ENCODE peak calls at places on chromosomes 12 and 14, in four cellular contexts. T, V, S and R are unnamed samples.

GRCh38 chr12:85794551-85794950 is 41.7 kb downstream of the RASSF9 start:
- DNase-seq in V (no peak), T (no peak), S (no peak), R (no peak)

GRCh38 chr14:35401853-35402252 is 2.7 kb downstream of the NFKBIA start:
- DNase-seq in T (no peak), S (no peak), V (no peak), R (no peak)

GRCh38 chr12:87428701-87429277 is 600.4 kb downstream of the C12orf50 start:
- DNase-seq in T (no peak), V (no peak), S (no peak), R (no peak)

GRCh38 chr14:29681308-29681707 is 246.3 kb downstream of the PRKD1 start:
- DNase-seq in V (no peak), S (no peak), T (no peak), R (no peak)

GRCh38 chr14:105933238-105933637 is 406.9 kb downstream of the TMEM121 start:
- DNase-seq in S (no peak), T (no peak), V (no peak), R (no peak)

GRCh38 chr12:120234643-120235368 is 30.7 kb downstream of the PXN start:
- DNase-seq in V (no peak), T (no peak), S (peak), R (no peak)

GRCh38 chr12:80442426-80443222 is 1.4 kb upstream of the PTPRQ start:
- DNase-seq in T (no peak), S (no peak), V (no peak), R (no peak)

GRCh38 chr14:79705126-79705894 is 506.0 kb downstream of the DIO2 start:
- DNase-seq in V (no peak), T (no peak), S (no peak), R (no peak)

GRCh38 chr14:49865431-49865859 is 12.9 kb upstream of the NEMF start:
- DNase-seq in V (peak), S (peak), T (peak), R (no peak)

GRCh38 chr12:40028296-40028695 is 77.6 kb downstream of the SLC2A13 start:
- DNase-seq in T (no peak), S (no peak), V (no peak), R (no peak)

GRCh38 chr14:56273949-56274348 is 155.7 kb downstream of the PELI2 start:
- DNase-seq in S (no peak), V (no peak), T (no peak), R (no peak)

GRCh38 chr12:107091381-107091780 is 2.0 kb downstream of the CRY1 start:
- DNase-seq in S (no peak), V (no peak), T (no peak), R (no peak)

GRCh38 chr12:47935196-47935595 is 28.2 kb upstream of the TMEM106C start:
- DNase-seq in T (no peak), V (no peak), S (no peak), R (no peak)

GRCh38 chr12:95880895-95881294 is 22.1 kb downstream of the SNRPF start:
- DNase-seq in V (no peak), S (no peak), T (no peak), R (no peak)

GRCh38 chr12:47963340-47964040 is at the start of gene TMEM106C:
- DNase-seq in T (peak), V (peak), S (peak), R (peak)

GRCh38 chr12:110073049-110073831 is 24.9 kb upstream of the C12orf76 start:
- DNase-seq in S (no peak), T (peak), V (no peak), R (no peak)

GRCh38 chr14:69612759-69613145 is 1.4 kb downstream of the SUSD6 start:
- DNase-seq in S (no peak), T (no peak), V (no peak), R (no peak)

GRCh38 chr14:51783765-51784164 is 76.6 kb upstream of the GNG2 start:
- DNase-seq in T (no peak), V (no peak), S (no peak), R (no peak)

GRCh38 chr14:101496779-101497420 is 64.4 kb upstream of the DIO3 start:
- DNase-seq in V (no peak), S (peak), T (no peak), R (no peak)

GRCh38 chr14:66087231-66087630 is 398.9 kb upstream of the CCDC196 start:
- DNase-seq in T (no peak), S (no peak), V (no peak), R (no peak)

GRCh38 chr12:81992461-81992860 is 233.3 kb upstream of the PPFIA2 start:
- DNase-seq in S (peak), V (no peak), T (no peak), R (no peak)

GRCh38 chr12:58812229-58812628 is 108.1 kb downstream of the LRIG3 start:
- DNase-seq in V (no peak), S (no peak), T (no peak), R (no peak)

GRCh38 chr12:11765817-11766794 is 116.6 kb downstream of the ETV6 start:
- DNase-seq in S (no peak), T (peak), V (no peak), R (peak)

GRCh38 chr14:87142568-87143211 is 850.3 kb downstream of the GALC start:
- DNase-seq in V (no peak), S (no peak), T (no peak), R (no peak)

GRCh38 chr12:109739747-109740693 is 26.4 kb downstream of the FAM222A start:
- DNase-seq in S (peak), V (no peak), T (no peak), R (no peak)

GRCh38 chr14:100476012-100476822 is 111.0 kb downstream of the BEGAIN start:
- DNase-seq in T (no peak), S (no peak), V (no peak), R (no peak)

GRCh38 chr12:58025431-58025830 is 84.1 kb downstream of the ATP23 start:
- DNase-seq in V (no peak), S (no peak), T (no peak), R (no peak)

GRCh38 chr14:31479026-31479425 is 8.8 kb downstream of the GPR33 start:
- DNase-seq in V (no peak), T (no peak), S (no peak), R (no peak)

GRCh38 chr14:35532783-35533356 is 1.1 kb upstream of the INSM2 start:
- DNase-seq in V (no peak), T (no peak), S (no peak), R (no peak)

GRCh38 chr14:22569749-22570131 is 19.3 kb downstream of the DAD1 start:
- DNase-seq in S (no peak), V (no peak), T (no peak), R (no peak)